ENCODE peak calls at places on chromosomes 16 and 17, in four cellular contexts. S is activated CD4-positive, alpha-beta T cell treated with anti-CD3 and anti-CD28 coated beads for 36 hours; A is testis; Y is kidney tubule cell. R is an unnamed sample.
A peak's percentile ranks its signal among the peaks of the same experiment; 100 is the strongest.

GRCh38 chr17:57256708-57257112 is 387 bp downstream of the MSI2 start:
- DNase-seq in Y (peak; percentile 35), S (peak; percentile 63), A (peak; percentile 20), R (peak; percentile 32)

GRCh38 chr16:68764866-68765265 is 27.8 kb downstream of the CDH1 start:
- DNase-seq in A (no peak), Y (no peak), S (peak; percentile 61), R (no peak)

GRCh38 chr16:72834499-72834898 is 213.4 kb downstream of the ZFHX3 start:
- DNase-seq in S (no peak), A (no peak), Y (no peak), R (no peak)

GRCh38 chr16:24539850-24540484 is 601 bp downstream of the RBBP6 start:
- DNase-seq in S (peak; percentile 73), Y (no peak), A (peak; percentile 40), R (no peak)

GRCh38 chr17:57672205-57672632 is 72.9 kb downstream of the CCDC182 start:
- DNase-seq in A (no peak), S (no peak), Y (peak; percentile 81), R (no peak)

GRCh38 chr16:58025351-58026138 is at the start of gene MMP15:
- DNase-seq in A (peak; percentile 87), S (peak; percentile 77), Y (peak; percentile 96), R (peak; percentile 76)

GRCh38 chr16:67843343-67843765 is 1.2 kb downstream of the THAP11 start:
- DNase-seq in S (no peak), Y (no peak), A (no peak), R (no peak)

GRCh38 chr17:51759260-51759659 is 399.3 kb downstream of the CA10 start:
- DNase-seq in S (no peak), A (no peak), Y (no peak), R (no peak)

GRCh38 chr17:39867891-39868553 is at the start of gene ZPBP2:
- DNase-seq in Y (no peak), S (peak; percentile 74), A (peak; percentile 50), R (no peak)

GRCh38 chr17:80413771-80414507 is 1.0 kb upstream of the ENDOV start:
- DNase-seq in S (no peak), A (no peak), Y (peak; percentile 6), R (no peak)

GRCh38 chr17:38709864-38710602 is 5.0 kb downstream of the MLLT6 start:
- DNase-seq in Y (no peak), A (no peak), S (no peak), R (no peak)

GRCh38 chr16:17431012-17431411 is 39.7 kb downstream of the XYLT1 start:
- DNase-seq in Y (no peak), A (no peak), S (no peak), R (no peak)

GRCh38 chr16:72815348-72816318 is 232.3 kb downstream of the ZFHX3 start:
- DNase-seq in S (no peak), Y (no peak), A (no peak), R (no peak)

GRCh38 chr17:63474174-63474913 is 2.5 kb upstream of the ACE start:
- DNase-seq in S (no peak), A (peak; percentile 89), Y (no peak), R (no peak)

GRCh38 chr16:85611205-85611454 is 2.0 kb upstream of the GSE1 start:
- DNase-seq in Y (no peak), A (no peak), S (no peak), R (no peak)

GRCh38 chr16:57123969-57124674 is 31.7 kb downstream of the CPNE2 start:
- DNase-seq in A (no peak), Y (no peak), S (no peak), R (no peak)

GRCh38 chr16:85574672-85575475 is 38.2 kb upstream of the GSE1 start:
- DNase-seq in A (no peak), S (no peak), Y (no peak), R (peak; percentile 59)

GRCh38 chr16:85008267-85008666 is 3.1 kb downstream of the ZDHHC7 start:
- DNase-seq in S (no peak), A (no peak), Y (no peak), R (no peak)

GRCh38 chr16:28863929-28864886 is 565 bp downstream of the SH2B1 start:
- DNase-seq in S (peak; percentile 44), A (peak; percentile 60), Y (peak; percentile 20), R (no peak)

GRCh38 chr17:15882058-15882720 is 62.7 kb upstream of the ADORA2B start:
- DNase-seq in A (no peak), S (no peak), Y (no peak), R (no peak)